ENCODE peak calls at places on chromosomes 12 and 14, in nine cellular contexts. V is esophagus squamous epithelium, K is heart right ventricle, S is nephron progenitor cell, P is stomach, T is coronary artery, H is fibroblast of mammary gland, J is left ventricle myocardium inferior, M is WTC11. F is an unnamed sample.

GRCh38 chr12:26246483-26247164 is 51.3 kb downstream of the SSPN start:
- DNase-seq in H (no peak), T (no peak), S (no peak), J (no peak), V (no peak), K (no peak), P (peak; percentile 69), M (no peak), F (no peak)

GRCh38 chr12:122322501-122322900 is 56.2 kb upstream of the VPS33A start:
- DNase-seq in K (no peak), T (no peak), S (no peak), P (no peak), J (no peak), H (peak; percentile 25), M (no peak), V (no peak), F (no peak)

GRCh38 chr12:53217930-53218307 is 10.9 kb upstream of the ITGB7 start:
- DNase-seq in T (no peak), M (no peak), K (no peak), H (peak; percentile 43), S (no peak), J (no peak), P (no peak), V (no peak), F (no peak)

GRCh38 chr14:96638041-96638855 is 136.1 kb downstream of the PAPOLA start:
- DNase-seq in V (no peak), M (no peak), J (no peak), P (peak; percentile 21), S (no peak), K (no peak), T (no peak), H (no peak), F (no peak)

GRCh38 chr12:119781804-119782203 is 95.3 kb downstream of the CIT start:
- DNase-seq in M (no peak), T (no peak), P (no peak), V (no peak), J (no peak), S (no peak), H (no peak), K (no peak), F (no peak)

GRCh38 chr12:49094104-49094948 is at the start of gene DHH:
- DNase-seq in T (no peak), V (no peak), H (no peak), S (peak; percentile 66), M (peak; percentile 72), P (no peak), J (peak; percentile 43), K (peak; percentile 56), F (no peak)

GRCh38 chr14:68018598-68018997 is 199.0 kb downstream of the RAD51B start:
- DNase-seq in J (no peak), M (no peak), T (no peak), K (no peak), H (peak; percentile 7), S (no peak), V (no peak), P (no peak), F (no peak)

GRCh38 chr14:104361921-104362681 is 217.5 kb upstream of the C14orf180 start:
- DNase-seq in H (no peak), J (no peak), V (no peak), M (no peak), K (no peak), S (no peak), P (peak; percentile 60), T (no peak), F (no peak)

GRCh38 chr12:18653465-18653864 is 84.3 kb downstream of the PLCZ1 start:
- DNase-seq in V (no peak), H (no peak), S (no peak), M (no peak), T (no peak), K (no peak), J (no peak), P (no peak), F (no peak)

GRCh38 chr12:107379852-107380567 is 286.7 kb upstream of the CRY1 start:
- DNase-seq in P (peak; percentile 36), K (no peak), S (no peak), H (peak; percentile 53), V (no peak), M (no peak), J (no peak), T (no peak), F (peak; percentile 35)

GRCh38 chr14:104877806-104878550 is 12.9 kb downstream of the CEP170B start:
- DNase-seq in H (no peak), K (peak; percentile 7), M (no peak), P (no peak), J (peak; percentile 3), V (no peak), T (no peak), S (peak; percentile 0), F (no peak)

GRCh38 chr12:50550530-50551223 is 45.9 kb downstream of the DIP2B start:
- DNase-seq in V (no peak), H (peak; percentile 65), M (no peak), S (no peak), J (no peak), K (no peak), P (no peak), T (no peak), F (no peak)

GRCh38 chr14:86038401-86038985 is 508.5 kb downstream of the FLRT2 start:
- DNase-seq in P (peak; percentile 48), K (peak; percentile 9), S (peak; percentile 60), J (no peak), M (peak; percentile 69), H (peak; percentile 65), V (no peak), T (no peak), F (no peak)
- TF ChIP-seq CTCF in P (no peak), K (peak; percentile 69), S (peak; percentile 69), J (peak; percentile 58), M (peak; percentile 58), H (peak; percentile 82), V (peak; percentile 21), T (no peak), F (peak; percentile 80)

GRCh38 chr12:25135531-25136154 is 59.3 kb downstream of the DNAI7 start:
- DNase-seq in S (peak; percentile 4), T (no peak), V (no peak), H (no peak), P (no peak), K (no peak), M (peak; percentile 54), J (no peak), F (no peak)
- TF ChIP-seq CTCF in S (no peak), T (no peak), V (no peak), H (no peak), P (no peak), K (no peak), M (no peak), J (no peak), F (no peak)

GRCh38 chr12:81450920-81451739 is 308.0 kb downstream of the PPFIA2 start:
- DNase-seq in V (no peak), T (no peak), P (no peak), J (no peak), S (peak; percentile 56), K (no peak), H (peak; percentile 78), M (peak; percentile 70), F (no peak)
- TF ChIP-seq CTCF in V (peak; percentile 31), T (peak; percentile 21), P (no peak), J (peak; percentile 66), S (peak; percentile 64), K (peak; percentile 56), H (peak; percentile 70), M (peak; percentile 38), F (peak; percentile 61)

GRCh38 chr12:96658075-96658474 is 168.7 kb downstream of the CFAP54 start:
- DNase-seq in K (no peak), H (no peak), J (no peak), V (no peak), S (no peak), M (no peak), P (no peak), T (no peak), F (no peak)
- TF ChIP-seq CTCF in K (no peak), H (no peak), J (no peak), V (no peak), S (no peak), M (no peak), P (no peak), T (no peak), F (no peak)

DNA sequence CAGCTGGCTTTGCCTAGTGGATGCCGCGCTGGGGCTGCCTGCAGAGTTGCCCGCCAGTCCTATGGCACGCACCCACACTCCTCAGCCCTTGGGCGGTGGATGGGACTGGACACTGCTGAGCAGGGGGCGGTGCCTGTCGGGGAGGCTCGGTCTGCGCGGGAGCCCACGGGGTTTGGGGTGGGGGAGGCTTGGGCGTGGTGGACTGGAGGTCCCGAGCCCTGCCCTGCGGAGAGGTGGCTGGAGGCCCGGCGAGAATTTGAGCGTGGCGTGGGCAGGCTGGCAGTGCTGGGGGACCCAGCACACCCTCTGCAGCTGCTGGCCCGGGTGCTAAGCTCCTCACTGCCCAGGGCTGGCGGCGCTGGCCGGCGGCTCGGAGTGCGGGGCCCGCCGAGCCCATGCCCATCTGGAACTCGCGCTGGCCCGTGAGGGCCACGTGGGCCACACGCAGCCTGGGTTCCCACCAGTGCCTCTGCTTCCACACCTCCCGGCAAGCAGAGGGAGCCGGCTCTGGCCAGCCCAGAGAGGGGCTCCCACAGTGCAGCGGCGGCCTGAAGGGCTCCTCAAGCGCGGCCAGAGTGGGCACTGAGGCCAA is 68.1 kb downstream of the ETNK1 start:
- DNase-seq in M (no peak), K (no peak), P (no peak), S (no peak), V (no peak), J (no peak), T (no peak), H (no peak), F (no peak)
- TF ChIP-seq CTCF in M (no peak), K (no peak), P (no peak), S (no peak), V (no peak), J (no peak), T (no peak), H (no peak), F (no peak)

GRCh38 chr12:65074932-65075331 is 46.2 kb downstream of the WIF1 start:
- DNase-seq in V (no peak), M (no peak), T (no peak), S (no peak), K (no peak), H (no peak), P (no peak), J (no peak), F (no peak)
- TF ChIP-seq CTCF in V (no peak), M (no peak), T (no peak), S (no peak), K (no peak), H (peak; percentile 1), P (no peak), J (no peak), F (no peak)